ENCODE peak calls at places on chromosomes 3 and 15, in six cellular contexts. C is fibroblast of lung, P is mammary epithelial cell, X is AG10803, G is HFFc6, J is Calu3. D is an unnamed sample.

GRCh38 chr3:124168271-124168670 is 176.3 kb upstream of the ROPN1 start:
- DNase-seq in C (no peak), P (peak; percentile 13), X (no peak), G (no peak), J (no peak), D (no peak)

GRCh38 chr15:50227076-50227475 is 38.5 kb downstream of the HDC start:
- DNase-seq in C (peak; percentile 13), P (no peak), X (peak; percentile 88), G (peak; percentile 91), J (no peak), D (peak; percentile 14)

GRCh38 chr3:118977118-118977517 is 57.5 kb downstream of the IGSF11 start:
- DNase-seq in C (no peak), P (no peak), X (no peak), G (no peak), J (no peak), D (no peak)

GRCh38 chr3:171190668-171191067 is 164.1 kb upstream of the SLC2A2 start:
- DNase-seq in C (no peak), P (peak; percentile 66), X (no peak), G (peak; percentile 36), J (no peak), D (no peak)

GRCh38 chr15:70379938-70380337 is 282.2 kb upstream of the TLE3 start:
- DNase-seq in C (no peak), P (no peak), X (no peak), G (no peak), J (no peak), D (no peak)

GRCh38 chr15:56677271-56677670 is 56.0 kb downstream of the ZNF280D start:
- DNase-seq in C (no peak), P (no peak), X (no peak), G (no peak), J (no peak), D (no peak)

GRCh38 chr3:31312400-31312799 is 220.3 kb upstream of the STT3B start:
- DNase-seq in C (no peak), P (peak; percentile 9), X (peak; percentile 32), G (no peak), J (no peak), D (no peak)

GRCh38 chr3:102297259-102297658 is 137.6 kb upstream of the ZPLD1 start:
- DNase-seq in C (no peak), P (no peak), X (no peak), G (no peak), J (no peak), D (no peak)

GRCh38 chr15:57591237-57591821 is 375 bp upstream of the MYZAP start:
- DNase-seq in C (no peak), P (no peak), X (no peak), G (no peak), J (peak; percentile 38), D (no peak)

GRCh38 chr3:120685411-120685810 is 3.4 kb upstream of the HGD start:
- DNase-seq in C (no peak), P (no peak), X (no peak), G (no peak), J (no peak), D (no peak)

GRCh38 chr15:67601008-67601620 is 58.6 kb downstream of the MAP2K5 start:
- DNase-seq in C (peak; percentile 5), P (no peak), X (peak; percentile 31), G (no peak), J (no peak), D (no peak)

GRCh38 chr15:70033529-70034140 is 64.1 kb downstream of the TLE3 start:
- DNase-seq in C (peak; percentile 81), P (peak; percentile 30), X (peak; percentile 78), G (peak; percentile 33), J (no peak), D (peak; percentile 49)

GRCh38 chr15:78808550-78808949 is 2.7 kb downstream of the ADAMTS7 start:
- DNase-seq in C (peak; percentile 56), P (peak; percentile 35), X (no peak), G (peak; percentile 27), J (peak; percentile 20), D (no peak)

GRCh38 chr15:65246026-65246714 is 34.9 kb upstream of the CILP start:
- DNase-seq in C (no peak), P (peak; percentile 71), X (no peak), G (no peak), J (no peak), D (no peak)

GRCh38 chr3:43013743-43014155 is 34.6 kb downstream of the GASK1A start:
- DNase-seq in C (no peak), P (no peak), X (no peak), G (no peak), J (no peak), D (no peak)
- TF ChIP-seq CTCF in C (no peak), P (no peak), X (no peak), G (no peak), J (no peak), D (no peak)

GRCh38 chr15:38667875-38668274 is 103.3 kb upstream of the RASGRP1 start:
- DNase-seq in C (no peak), P (no peak), X (no peak), G (no peak), J (no peak), D (no peak)

GRCh38 chr15:38666865-38667264 is 102.3 kb upstream of the RASGRP1 start:
- DNase-seq in C (no peak), P (no peak), X (no peak), G (no peak), J (no peak), D (no peak)

GRCh38 chr15:38662805-38663204 is 98.2 kb upstream of the RASGRP1 start:
- DNase-seq in C (no peak), P (no peak), X (no peak), G (no peak), J (no peak), D (no peak)

GRCh38 chr15:38668433-38669159 is 104.0 kb upstream of the RASGRP1 start:
- DNase-seq in C (no peak), P (no peak), X (no peak), G (no peak), J (no peak), D (no peak)

DNA sequence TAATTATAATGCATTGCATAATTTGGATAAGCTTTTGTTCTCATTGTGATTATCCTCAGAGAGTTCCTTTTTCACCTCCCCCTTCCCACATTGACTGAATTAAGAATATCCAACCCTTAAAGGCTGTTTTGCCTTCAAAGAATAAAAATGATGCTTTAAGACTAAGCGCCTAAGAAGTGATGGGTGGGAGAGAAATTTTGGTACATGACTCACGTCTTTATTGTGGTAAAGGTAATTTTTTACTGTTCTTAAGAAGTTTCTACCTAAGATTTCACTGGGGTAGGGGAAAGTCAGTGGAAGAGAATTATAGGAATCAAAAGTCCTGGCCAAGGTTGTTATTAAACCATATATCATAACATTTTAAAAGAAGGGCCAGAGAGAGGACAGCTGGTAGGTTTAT is 101.0 kb upstream of the RASGRP1 start:
- DNase-seq in C (no peak), P (no peak), X (no peak), G (no peak), J (no peak), D (no peak)
- TF ChIP-seq CTCF in C (no peak), P (no peak), X (no peak), G (no peak), J (no peak), D (no peak)

DNA sequence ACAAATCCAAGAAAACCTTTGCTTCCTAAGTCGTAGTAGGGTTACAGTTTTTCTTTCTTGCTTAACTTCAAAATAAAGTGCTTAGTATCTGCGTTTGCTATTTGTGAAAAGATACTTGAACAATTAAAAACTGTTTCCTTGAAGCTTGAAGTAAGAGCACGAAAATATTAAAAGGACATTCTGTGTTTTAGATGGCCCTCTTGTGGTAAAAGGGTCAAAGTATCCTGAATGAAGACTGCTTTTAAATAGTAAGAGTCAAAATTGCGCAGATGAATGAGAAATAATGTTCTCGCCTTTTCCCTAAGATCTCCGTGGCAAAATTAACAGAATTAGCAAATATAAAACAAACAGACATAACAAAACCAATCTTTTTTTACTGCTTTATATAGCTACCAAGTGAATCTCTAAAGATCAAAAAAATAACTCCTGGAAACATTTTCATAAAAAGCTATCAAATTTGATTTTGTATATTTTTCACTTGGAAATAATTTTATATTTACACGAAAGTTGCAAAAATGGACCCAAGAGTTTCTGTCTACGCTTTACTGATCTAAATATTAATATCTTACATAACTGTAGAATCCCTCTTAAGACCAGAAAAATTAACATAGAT is 175.4 kb downstream of the MBNL1 start:
- DNase-seq in C (peak; percentile 85), P (peak; percentile 42), X (peak; percentile 71), G (peak; percentile 49), J (no peak), D (peak; percentile 40)
- TF ChIP-seq CTCF in C (peak; percentile 22), P (peak; percentile 64), X (peak; percentile 81), G (peak; percentile 85), J (peak; percentile 63), D (peak; percentile 66)

GRCh38 chr3:94716326-94717018 is 653.6 kb downstream of the NSUN3 start:
- DNase-seq in C (no peak), P (no peak), X (no peak), G (no peak), J (peak; percentile 22), D (no peak)
- TF ChIP-seq CTCF in C (no peak), P (peak; percentile 37), X (no peak), G (no peak), J (no peak), D (no peak)

GRCh38 chr3:85801955-85802354 is 843.2 kb downstream of the CADM2 start:
- DNase-seq in C (peak; percentile 35), P (peak; percentile 29), X (no peak), G (no peak), J (peak; percentile 41), D (no peak)
- TF ChIP-seq CTCF in C (peak; percentile 4), P (peak; percentile 75), X (no peak), G (peak; percentile 9), J (peak; percentile 20), D (no peak)

GRCh38 chr15:84112025-84112424 is 123.5 kb upstream of the GOLGA6L4 start:
- DNase-seq in C (peak; percentile 22), P (peak; percentile 59), X (no peak), G (peak; percentile 14), J (no peak), D (no peak)

GRCh38 chr15:84104853-84105252 is 130.7 kb upstream of the GOLGA6L4 start:
- DNase-seq in C (no peak), P (no peak), X (no peak), G (no peak), J (no peak), D (no peak)

GRCh38 chr15:84103345-84103744 is 132.2 kb upstream of the GOLGA6L4 start:
- DNase-seq in C (no peak), P (no peak), X (no peak), G (no peak), J (no peak), D (no peak)

GRCh38 chr15:84113919-84114318 is 121.7 kb upstream of the GOLGA6L4 start:
- DNase-seq in C (no peak), P (no peak), X (no peak), G (no peak), J (no peak), D (no peak)

DNA sequence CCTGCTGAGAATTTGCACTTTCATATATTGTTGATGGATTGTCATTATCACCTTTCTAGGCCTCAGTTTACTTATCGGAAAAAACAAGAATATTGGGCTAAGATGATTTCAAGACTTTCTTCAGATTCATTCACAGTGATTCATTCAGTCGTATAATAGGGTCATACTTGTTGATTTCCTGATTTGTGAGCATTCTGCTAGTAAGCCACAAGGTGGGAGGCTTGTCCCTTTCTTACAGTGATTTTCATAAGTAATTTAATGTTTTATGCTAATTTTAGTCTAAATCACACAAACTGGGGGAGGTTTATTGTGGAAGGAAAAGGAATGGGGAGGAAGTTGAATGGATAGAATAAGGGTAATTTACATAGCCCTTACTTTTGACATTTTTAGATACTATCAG is 126.8 kb upstream of the GOLGA6L4 start:
- DNase-seq in C (peak; percentile 21), P (no peak), X (peak; percentile 3), G (peak; percentile 2), J (no peak), D (no peak)
- TF ChIP-seq CTCF in C (no peak), P (peak; percentile 43), X (no peak), G (peak; percentile 44), J (no peak), D (no peak)